ENCODE peak calls at places on chromosomes 4 and X, in seven cellular contexts. O, N, C, B, I, L and E are unnamed samples.

GRCh38 chrX:119105826-119106225 is 21.8 kb downstream of the KIAA1210 start:
- DNase-seq in B (no peak), L (no peak), I (no peak), O (no peak), C (no peak), N (no peak), E (no peak)

GRCh38 chrX:54811301-54811885 is 3.8 kb downstream of the MAGED2 start:
- DNase-seq in O (no peak), B (no peak), L (no peak), C (no peak), I (no peak), N (no peak), E (no peak)

GRCh38 chrX:152899111-152899873 is 1.4 kb downstream of the ZNF185 start:
- DNase-seq in B (no peak), C (no peak), L (no peak), N (no peak), O (no peak), I (no peak), E (no peak)

GRCh38 chr4:173529505-173530325 is at the start of gene HAND2:
- DNase-seq in O (no peak), C (no peak), L (no peak), N (peak; percentile 42), B (no peak), I (no peak), E (no peak)

GRCh38 chr4:102715057-102715456 is 45.7 kb downstream of the MANBA start:
- DNase-seq in I (no peak), B (no peak), N (no peak), L (no peak), C (no peak), O (no peak), E (no peak)

GRCh38 chrX:40996886-40997530 is 88.2 kb upstream of the USP9X start:
- DNase-seq in O (peak; percentile 67), I (no peak), L (no peak), C (no peak), B (no peak), N (no peak), E (no peak)

GRCh38 chrX:46279214-46279924 is 265.9 kb downstream of the ZNF674 start:
- DNase-seq in C (peak; percentile 18), L (no peak), B (no peak), N (no peak), I (no peak), O (peak; percentile 15), E (no peak)

GRCh38 chrX:72662020-72662747 is 51.9 kb downstream of the PHKA1 start:
- DNase-seq in O (no peak), C (no peak), B (no peak), I (no peak), L (no peak), N (no peak), E (no peak)

GRCh38 chr4:25749150-25749794 is 93.6 kb downstream of the SLC34A2 start:
- DNase-seq in I (no peak), L (no peak), O (no peak), N (no peak), C (no peak), B (no peak), E (no peak)

GRCh38 chr4:175413561-175413960 is 398.5 kb downstream of the GPM6A start:
- DNase-seq in L (no peak), I (no peak), O (no peak), C (no peak), N (no peak), B (no peak), E (no peak)

GRCh38 chr4:155403886-155404285 is 27.1 kb upstream of the MAP9 start:
- DNase-seq in N (no peak), O (no peak), B (no peak), C (no peak), I (no peak), L (no peak), E (no peak)

GRCh38 chr4:186829740-186830449 is 106.2 kb upstream of the FAT1 start:
- DNase-seq in O (no peak), I (no peak), L (no peak), B (peak; percentile 21), C (no peak), N (no peak), E (no peak)

GRCh38 chr4:99099311-99099710 is 10.7 kb upstream of the ADH5 start:
- DNase-seq in C (no peak), L (no peak), N (no peak), O (no peak), I (no peak), B (no peak), E (no peak)

GRCh38 chr4:165757426-165757825 is 115.6 kb upstream of the TLL1 start:
- DNase-seq in O (no peak), C (no peak), N (no peak), B (no peak), L (no peak), I (no peak), E (no peak)

GRCh38 chrX:17550011-17550410 is 175.0 kb downstream of the NHS start:
- DNase-seq in C (no peak), I (no peak), N (no peak), L (no peak), O (no peak), B (no peak), E (no peak)

GRCh38 chrX:70979136-70979762 is 48.4 kb upstream of the SLC7A3 start:
- DNase-seq in C (no peak), L (no peak), B (peak; percentile 0), O (no peak), I (no peak), N (no peak), E (no peak)

GRCh38 chr4:157043131-157043530 is 32.8 kb upstream of the GLRB start:
- DNase-seq in L (no peak), C (no peak), B (no peak), I (no peak), O (peak; percentile 85), N (no peak), E (no peak)

GRCh38 chr4:82801910-82802521 is 3.4 kb upstream of the SCD5 start:
- DNase-seq in N (no peak), C (no peak), I (no peak), B (peak; percentile 18), L (no peak), O (no peak), E (no peak)

GRCh38 chr4:106708604-106708876 is 327.6 kb downstream of the DKK2 start:
- DNase-seq in I (no peak), L (no peak), B (no peak), C (no peak), O (no peak), N (no peak), E (no peak)

GRCh38 chr4:187993827-187994226 is 1.7 kb upstream of the ZFP42 start:
- DNase-seq in N (peak; percentile 26), O (no peak), L (no peak), B (peak; percentile 32), I (no peak), C (no peak), E (no peak)

GRCh38 chr4:103008875-103009729 is 10.4 kb downstream of the SLC9B1 start:
- DNase-seq in B (no peak), L (no peak), C (no peak), I (no peak), N (no peak), O (no peak), E (no peak)

GRCh38 chrX:15146515-15146914 is 123.4 kb downstream of the ASB9 start:
- DNase-seq in O (no peak), B (no peak), L (no peak), N (no peak), C (no peak), I (no peak), E (peak; percentile 64)

GRCh38 chrX:105701310-105702052 is 120.9 kb upstream of the NRK start:
- DNase-seq in C (no peak), B (peak; percentile 35), L (no peak), I (no peak), N (no peak), O (no peak), E (no peak)

GRCh38 chr4:182916483-182917181 is 554 bp downstream of the DCTD start:
- DNase-seq in O (no peak), I (peak; percentile 59), N (peak; percentile 50), L (peak; percentile 37), B (peak; percentile 39), C (peak; percentile 31), E (no peak)